ENCODE peak calls at places on chromosomes 7 and 10, in five cellular contexts. D is MM.1S, F is fibroblast of lung, B is endothelial cell of umbilical vein, E is hepatocyte. N is an unnamed sample.

GRCh38 chr10:95260909-95261552 is 29.8 kb downstream of the PDLIM1 start:
- DNase-seq in D (peak; percentile 38), F (peak; percentile 84), B (no peak), E (no peak), N (no peak)

GRCh38 chr10:19719320-19719719 is 96.9 kb upstream of the PLXDC2 start:
- DNase-seq in B (no peak), F (peak; percentile 91), D (no peak), E (peak; percentile 24), N (no peak)

GRCh38 chr7:604038-604883 is 84.6 kb upstream of the PDGFA start:
- DNase-seq in D (no peak), F (peak; percentile 89), B (peak; percentile 93), E (no peak), N (no peak)

GRCh38 chr7:102917436-102918353 is 4.9 kb downstream of the LRRC17 start:
- DNase-seq in F (no peak), B (no peak), D (no peak), E (no peak), N (no peak)

GRCh38 chr7:24705481-24705954 is 51.7 kb downstream of the GSDME start:
- DNase-seq in E (no peak), F (no peak), B (no peak), D (no peak), N (no peak)

GRCh38 chr7:139680676-139681462 is 96.9 kb downstream of the HIPK2 start:
- DNase-seq in F (peak; percentile 99), D (no peak), B (peak; percentile 91), E (peak; percentile 67), N (peak; percentile 78)

GRCh38 chr10:80158598-80159127 is 26.1 kb downstream of the PLAC9 start:
- DNase-seq in B (peak; percentile 96), E (peak; percentile 89), D (no peak), F (peak; percentile 98), N (peak; percentile 89)

GRCh38 chr10:103456074-103456660 is 2.5 kb downstream of the CALHM1 start:
- DNase-seq in B (no peak), F (no peak), D (no peak), E (no peak), N (no peak)

GRCh38 chr10:17375936-17376584 is 78.3 kb downstream of the ST8SIA6 start:
- DNase-seq in E (no peak), D (no peak), B (peak; percentile 2), F (no peak), N (no peak)

GRCh38 chr10:46557319-46558140 is 1.1 kb upstream of the GPRIN2 start:
- DNase-seq in B (no peak), F (no peak), D (peak; percentile 0), E (no peak), N (no peak)

GRCh38 chr10:15035385-15036301 is 8.1 kb upstream of the OLAH start:
- DNase-seq in B (peak; percentile 81), D (no peak), F (peak; percentile 71), E (no peak), N (no peak)

GRCh38 chr7:92404170-92404614 is 43.1 kb upstream of the GATAD1 start:
- DNase-seq in B (no peak), E (no peak), D (no peak), F (no peak), N (no peak)

GRCh38 chr10:14036233-14036632 is 294.5 kb downstream of the FRMD4A start:
- DNase-seq in F (no peak), E (no peak), D (no peak), B (peak; percentile 73), N (no peak)

GRCh38 chr7:22730921-22731654 is 4.1 kb downstream of the IL6 start:
- DNase-seq in B (no peak), D (peak; percentile 91), E (no peak), F (peak; percentile 89), N (peak; percentile 66)

GRCh38 chr10:96511044-96511945 is 2.4 kb downstream of the TLL2 start:
- DNase-seq in F (no peak), B (peak; percentile 23), D (no peak), E (peak; percentile 58), N (no peak)

GRCh38 chr7:20220293-20220755 is 3.1 kb upstream of the MACC1 start:
- DNase-seq in B (no peak), E (no peak), F (no peak), D (peak; percentile 47), N (no peak)

GRCh38 chr10:95791425-95791979 is 35.5 kb downstream of the ENTPD1 start:
- DNase-seq in D (no peak), B (no peak), F (no peak), E (no peak), N (no peak)

GRCh38 chr7:3217166-3217565 is 83.9 kb upstream of the SDK1 start:
- DNase-seq in D (no peak), F (peak; percentile 75), E (peak; percentile 38), B (no peak), N (no peak)

GRCh38 chr7:116955801-116956514 is 2.7 kb downstream of the ST7 start:
- DNase-seq in F (peak; percentile 53), D (no peak), E (no peak), B (peak; percentile 67), N (no peak)

GRCh38 chr10:101052285-101052684 is 9.5 kb upstream of the KAZALD1 start:
- DNase-seq in E (no peak), F (peak; percentile 78), B (no peak), D (no peak), N (no peak)

GRCh38 chr7:111929258-111929657 is 276.9 kb downstream of the DOCK4 start:
- DNase-seq in B (no peak), F (no peak), D (no peak), E (no peak), N (no peak)

GRCh38 chr7:140967438-140967837 is 42.7 kb upstream of the BRAF start:
- DNase-seq in B (no peak), E (no peak), F (no peak), D (no peak), N (no peak)

GRCh38 chr7:102294589-102294988 is 7.9 kb downstream of the SH2B2 start:
- DNase-seq in F (no peak), B (no peak), D (no peak), E (no peak), N (no peak)

GRCh38 chr7:159127691-159128642 is 16.7 kb downstream of the VIPR2 start:
- DNase-seq in E (no peak), D (no peak), B (no peak), F (no peak), N (no peak)

DNA sequence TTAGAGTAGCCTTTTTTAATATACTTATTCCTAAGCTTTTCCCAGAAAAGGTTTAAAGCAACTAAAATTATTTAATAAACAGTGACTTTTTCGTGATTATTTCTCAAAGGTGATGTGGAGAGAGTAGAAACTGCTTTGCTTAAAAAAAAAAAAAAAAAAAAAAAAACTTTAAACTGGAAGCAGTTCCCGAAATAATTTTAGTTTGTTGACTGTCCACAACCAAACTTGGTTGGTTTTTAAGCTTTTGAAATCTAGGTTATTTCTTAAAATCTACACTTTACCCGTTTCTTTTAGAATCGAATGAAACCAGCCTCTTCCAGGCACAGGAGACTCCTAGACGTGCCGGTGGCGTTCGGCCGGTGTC is 7.2 kb downstream of the SKAP2 start:
- DNase-seq in B (no peak), F (no peak), D (no peak), E (no peak), N (no peak)
- H3K27me3 ChIP-seq in B (no peaks in the 10 kb centered on the region), F (no peaks in the 10 kb centered on the region), D (no peaks in the 10 kb centered on the region), E (peaks cover 67% of the 10 kb centered on the region), N (no peaks in the 10 kb centered on the region)

GRCh38 chr7:110767550-110768137 is 323.3 kb upstream of the LRRN3 start:
- DNase-seq in B (no peak), F (no peak), D (no peak), E (no peak), N (no peak)

GRCh38 chr7:110774066-110774465 is 316.9 kb upstream of the LRRN3 start:
- DNase-seq in B (no peak), D (no peak), E (peak; percentile 6), F (no peak), N (no peak)

GRCh38 chr7:110766874-110767273 is 324.1 kb upstream of the LRRN3 start:
- DNase-seq in F (no peak), B (peak; percentile 35), E (no peak), D (no peak), N (no peak)

GRCh38 chr7:110775046-110775445 is 315.9 kb upstream of the LRRN3 start:
- DNase-seq in E (no peak), F (peak; percentile 52), B (no peak), D (no peak), N (no peak)

GRCh38 chr7:110771717-110772116 is 319.2 kb upstream of the LRRN3 start:
- DNase-seq in B (no peak), E (no peak), F (no peak), D (no peak), N (no peak)
- TF ChIP-seq CTCF in B (no peak), E (no peak), F (no peak), D (no peak), N (no peak)

DNA sequence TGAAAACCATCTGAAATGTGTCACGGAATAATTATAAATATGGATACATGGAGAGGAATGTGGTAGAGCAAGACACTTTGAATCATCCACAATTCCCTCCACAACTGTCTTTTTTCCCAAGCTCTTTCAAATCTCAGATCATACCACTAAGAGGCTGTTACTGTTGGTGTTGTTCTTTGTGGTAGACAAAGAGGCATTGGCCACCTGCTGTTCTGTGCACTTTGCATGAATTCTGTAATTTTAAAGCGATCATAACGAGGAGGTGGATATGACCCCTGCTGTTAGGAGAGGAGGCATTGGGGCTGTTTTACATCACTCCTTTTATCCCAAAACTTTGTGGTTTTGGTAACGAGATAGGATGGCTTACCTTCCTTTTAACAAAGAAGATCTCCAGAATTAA is 141.3 kb upstream of the KLF6 start:
- DNase-seq in D (no peak), E (no peak), B (no peak), F (peak; percentile 26), N (no peak)
- TF ChIP-seq EZH2 in D (no peak), E (no peak), B (no peak), F (no peak), N (no peak)

GRCh38 chr10:45491061-45491460 is 117.0 kb downstream of the ALOX5 start:
- DNase-seq in E (no peak), B (no peak), F (no peak), D (no peak), N (no peak)
- H3K27me3 ChIP-seq in E (no peaks in the 10 kb centered on the region), B (no peaks in the 10 kb centered on the region), F (no peaks in the 10 kb centered on the region), D (no peaks in the 10 kb centered on the region), N (no peaks in the 10 kb centered on the region)

GRCh38 chr10:87838650-87839049 is 20.6 kb upstream of the ATAD1 start:
- DNase-seq in F (peak; percentile 8), B (no peak), E (no peak), D (peak; percentile 17), N (no peak)

GRCh38 chr10:87829986-87830732 is 12.1 kb upstream of the ATAD1 start:
- DNase-seq in F (peak; percentile 9), D (no peak), B (no peak), E (no peak), N (no peak)

GRCh38 chr10:87841215-87841614 is 22.1 kb downstream of the KLLN start:
- DNase-seq in B (no peak), F (peak; percentile 18), D (no peak), E (no peak), N (no peak)

GRCh38 chr10:87837445-87837844 is 19.4 kb upstream of the ATAD1 start:
- DNase-seq in D (no peak), E (no peak), B (no peak), F (no peak), N (no peak)

DNA sequence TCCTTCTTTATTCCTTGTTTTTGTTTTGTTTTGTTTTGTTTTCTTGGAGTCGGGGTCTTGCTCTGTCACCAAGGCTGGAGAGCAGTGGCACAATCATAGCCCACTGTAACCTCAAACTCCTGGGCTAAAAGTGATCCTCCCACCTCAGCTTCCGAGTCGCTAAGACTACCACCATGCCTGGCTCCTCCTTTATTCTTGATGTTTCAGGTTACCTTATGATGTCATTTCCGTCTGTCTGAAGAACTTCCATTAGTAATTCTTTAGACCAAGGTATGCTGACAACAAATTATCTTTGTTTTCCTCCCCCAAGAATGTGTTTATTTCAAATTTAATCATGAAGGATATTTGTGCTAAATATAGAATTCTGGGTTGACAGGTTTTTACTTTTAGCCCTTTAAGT is 18.1 kb upstream of the ATAD1 start:
- DNase-seq in F (no peak), B (no peak), D (no peak), E (no peak), N (no peak)
- TF ChIP-seq CTCF in F (no peak), B (no peak), D (no peak), E (no peak), N (no peak)

N was measured in keratinocyte.